ENCODE peak calls at places on chromosomes 13 and 19, in seven cellular contexts. B, M, Z, X, T, R and G are unnamed samples.

GRCh38 chr13:113962386-113962785 is 11.5 kb downstream of the C13orf46 start:
- DNase-seq in B (no peak), M (no peak), Z (no peak), X (no peak), T (peak; percentile 63), R (no peak), G (no peak)

GRCh38 chr13:41780736-41781708 is 179.9 kb downstream of the VWA8 start:
- DNase-seq in B (no peak), M (peak; percentile 80), Z (no peak), X (no peak), T (no peak), R (no peak), G (no peak)

GRCh38 chr13:34247596-34247995 is 429.6 kb downstream of the RFC3 start:
- DNase-seq in B (no peak), M (no peak), Z (no peak), X (no peak), T (no peak), R (no peak), G (no peak)

GRCh38 chr19:20238025-20238623 is 71.1 kb downstream of the ZNF486 start:
- DNase-seq in B (peak; percentile 86), M (peak; percentile 77), Z (peak; percentile 85), X (peak; percentile 90), T (peak; percentile 90), R (no peak), G (peak; percentile 33)

GRCh38 chr13:55627221-55627620 is 1513.5 kb upstream of the PRR20A start:
- DNase-seq in B (no peak), M (no peak), Z (no peak), X (no peak), T (no peak), R (no peak), G (no peak)

GRCh38 chr13:103200118-103200885 is 134.1 kb upstream of the SLC10A2 start:
- DNase-seq in B (no peak), M (no peak), Z (no peak), X (no peak), T (no peak), R (no peak), G (no peak)

GRCh38 chr19:45130888-45131615 is 29.7 kb downstream of the NKPD1 start:
- DNase-seq in B (no peak), M (peak; percentile 16), Z (no peak), X (no peak), T (no peak), R (peak; percentile 19), G (no peak)

GRCh38 chr13:109331898-109332297 is 454.5 kb downstream of the IRS2 start:
- DNase-seq in B (no peak), M (peak; percentile 89), Z (no peak), X (no peak), T (no peak), R (no peak), G (no peak)

GRCh38 chr13:104408733-104409132 is 1342.5 kb upstream of the SLC10A2 start:
- DNase-seq in B (no peak), M (peak; percentile 6), Z (no peak), X (no peak), T (no peak), R (no peak), G (no peak)

GRCh38 chr13:84500016-84500415 is 617.7 kb upstream of the SLITRK1 start:
- DNase-seq in B (no peak), M (peak; percentile 9), Z (no peak), X (no peak), T (no peak), R (no peak), G (no peak)

GRCh38 chr19:13615890-13616289 is 109.6 kb upstream of the CACNA1A start:
- DNase-seq in B (no peak), M (peak; percentile 61), Z (no peak), X (no peak), T (no peak), R (no peak), G (no peak)

GRCh38 chr13:99856021-99856420 is 115.5 kb downstream of the ZIC5 start:
- DNase-seq in B (no peak), M (no peak), Z (no peak), X (no peak), T (no peak), R (no peak), G (no peak)

GRCh38 chr19:41876847-41877489 is at the start of gene CD79A:
- DNase-seq in B (no peak), M (no peak), Z (no peak), X (peak; percentile 67), T (no peak), R (no peak), G (no peak)

GRCh38 chr13:109743706-109744453 is 42.5 kb downstream of the IRS2 start:
- DNase-seq in B (peak; percentile 24), M (peak; percentile 78), Z (no peak), X (peak; percentile 56), T (no peak), R (no peak), G (no peak)

GRCh38 chr13:102788683-102789082 is 10.1 kb downstream of the POGLUT2 start:
- DNase-seq in B (no peak), M (no peak), Z (no peak), X (no peak), T (no peak), R (no peak), G (no peak)

GRCh38 chr13:32893176-32893575 is 123.0 kb upstream of the KL start:
- DNase-seq in B (no peak), M (no peak), Z (no peak), X (no peak), T (no peak), R (no peak), G (no peak)

GRCh38 chr13:85970727-85971126 is 171.5 kb upstream of the SLITRK6 start:
- DNase-seq in B (no peak), M (no peak), Z (no peak), X (no peak), T (no peak), R (no peak), G (no peak)

GRCh38 chr19:40716031-40716654 is 543 bp downstream of the COQ8B start:
- DNase-seq in B (no peak), M (peak; percentile 95), Z (no peak), X (no peak), T (peak; percentile 87), R (peak; percentile 72), G (no peak)

GRCh38 chr13:49985129-49985528 is 11.7 kb upstream of the TRIM13 start:
- DNase-seq in B (no peak), M (no peak), Z (no peak), X (no peak), T (no peak), R (no peak), G (no peak)

GRCh38 chr13:43307921-43308433 is 284.6 kb downstream of the DNAJC15 start:
- DNase-seq in B (peak; percentile 84), M (peak; percentile 87), Z (peak; percentile 71), X (peak; percentile 75), T (peak; percentile 87), R (no peak), G (no peak)

GRCh38 chr19:31578326-31578725 is 229.1 kb upstream of the TSHZ3 start:
- DNase-seq in B (no peak), M (no peak), Z (no peak), X (no peak), T (no peak), R (no peak), G (no peak)

GRCh38 chr13:27174766-27175455 is 3.3 kb upstream of the USP12 start:
- DNase-seq in B (no peak), M (peak; percentile 48), Z (no peak), X (no peak), T (no peak), R (no peak), G (no peak)

GRCh38 chr19:18292810-18293641 is 11.6 kb upstream of the JUND start:
- DNase-seq in B (peak; percentile 92), M (peak; percentile 57), Z (peak; percentile 74), X (peak; percentile 79), T (peak; percentile 93), R (peak; percentile 73), G (no peak)

GRCh38 chr13:34344761-34345600 is 527.0 kb downstream of the RFC3 start:
- DNase-seq in B (no peak), M (no peak), Z (no peak), X (no peak), T (no peak), R (no peak), G (no peak)

DNA sequence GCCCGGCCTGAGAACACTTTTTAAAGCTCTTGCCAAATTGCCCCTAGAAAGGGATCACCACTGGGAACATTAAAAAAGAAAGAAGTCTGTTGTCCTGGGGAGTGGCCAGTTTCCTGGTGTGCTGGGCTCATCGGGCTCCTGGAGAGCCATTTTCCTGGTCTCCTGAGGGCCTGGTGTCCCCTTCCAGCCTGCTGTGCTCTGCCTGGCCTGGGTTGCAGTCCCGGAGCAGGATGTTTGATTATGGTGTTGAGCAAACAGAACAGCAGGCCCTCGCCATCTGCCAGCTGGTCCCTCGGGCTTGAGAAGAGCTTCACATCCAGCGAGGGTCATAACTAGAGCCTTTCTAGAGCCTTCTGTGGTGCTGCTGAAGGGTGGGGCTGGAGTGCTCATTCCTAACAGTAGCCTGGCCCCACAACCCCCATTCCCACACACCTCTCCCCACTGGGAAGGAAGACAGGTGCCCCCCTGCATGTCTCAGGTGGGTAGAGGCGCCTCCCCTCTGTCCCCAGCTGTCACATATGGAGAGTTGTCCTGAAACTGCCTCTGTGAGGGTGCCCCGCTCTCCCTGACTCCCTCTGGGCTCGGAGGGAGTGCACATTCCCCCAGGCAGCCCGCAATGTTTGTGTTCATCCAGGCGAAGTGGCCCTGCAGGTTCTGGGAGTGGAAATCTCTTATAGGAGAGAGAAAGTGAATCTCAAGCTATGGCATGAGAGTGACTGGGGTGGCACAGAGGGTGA is 151.1 kb downstream of the SIPA1L3 start:
- DNase-seq in B (no peak), M (no peak), Z (no peak), X (peak; percentile 64), T (no peak), R (no peak), G (no peak)
- H3K27ac ChIP-seq in B (no peak overlapping the region), M (no peak overlapping the region), Z (no peak overlapping the region), X (peak overlapping the region; percentile 68), T (no peak overlapping the region), R (no peak overlapping the region), G (peak overlapping the region; percentile 66)

DNA sequence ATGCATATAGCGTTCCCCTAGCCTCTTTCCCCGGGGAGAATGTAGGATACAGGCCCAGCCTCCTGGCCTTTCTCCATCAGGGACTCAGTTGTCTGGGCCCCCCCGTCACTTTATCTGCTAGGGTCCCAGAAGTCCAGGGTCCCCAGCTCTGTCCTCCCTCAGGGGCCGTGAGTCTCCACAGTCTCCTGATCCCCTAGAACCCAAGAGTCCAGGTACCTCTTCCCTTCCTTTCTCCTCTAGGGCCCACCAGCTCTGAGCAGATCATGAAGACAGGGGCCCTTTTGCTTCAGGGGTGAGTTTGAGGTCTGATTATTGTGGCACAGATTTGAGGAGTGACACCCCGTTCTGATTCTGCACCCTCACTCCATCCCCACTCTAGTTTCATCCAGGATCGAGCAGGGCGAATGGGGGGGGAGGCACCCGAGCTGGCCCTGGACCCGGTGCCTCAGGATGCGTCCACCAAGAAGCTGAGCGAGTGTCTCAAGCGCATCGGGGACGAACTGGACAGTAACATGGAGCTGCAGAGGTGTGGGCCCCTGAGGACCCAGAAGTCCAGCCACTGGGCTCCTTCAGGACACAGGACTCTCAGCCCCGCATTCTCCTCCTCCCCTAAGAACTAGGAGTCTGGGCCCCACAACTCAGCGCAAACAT is 758 bp downstream of the BAX start:
- DNase-seq in B (no peak), M (no peak), Z (no peak), X (no peak), T (no peak), R (no peak), G (no peak)
- TF ChIP-seq POLR2A in B (no peak), M (no peak), Z (no peak), X (no peak), T (no peak), R (no peak), G (no peak)

GRCh38 chr13:44746690-44747089 is 170.6 kb upstream of the TSC22D1 start:
- DNase-seq in B (no peak), M (peak; percentile 41), Z (no peak), X (no peak), T (no peak), R (no peak), G (no peak)
- H3K27ac ChIP-seq in B (no peak overlapping the region), M (no peak overlapping the region), Z (no peak overlapping the region), X (no peak overlapping the region), T (no peak overlapping the region), R (no peak overlapping the region), G (no peak overlapping the region)

GRCh38 chr19:35612559-35613321 is at the start of gene HAUS5:
- DNase-seq in B (peak; percentile 95), M (peak; percentile 87), Z (peak; percentile 95), X (peak; percentile 96), T (peak; percentile 95), R (peak; percentile 92), G (peak; percentile 74)
- TF ChIP-seq POLR2A in B (no peak), M (no peak), Z (no peak), X (peak; percentile 49), T (peak; percentile 30), R (no peak), G (no peak)